ENCODE peak calls at places on chromosomes 5 and 9, in nine cellular contexts. One of them, this sample, is unnamed.

GRCh38 chr9:92659601-92660000 is 10.3 kb downstream of the IPPK start:
- DNase-seq in brain microvascular endothelial cell: no peak
- DNase-seq in B cell: no peak
- DNase-seq in body of pancreas: no peak
- DNase-seq in left ventricle myocardium inferior: no peak
- DNase-seq in GM10248: no peak
- DNase-seq in endodermal cell: no peak
- DNase-seq in foreskin keratinocyte: no peak
- DNase-seq in heart right ventricle: no peak
- DNase-seq in this sample: no peak

GRCh38 chr9:16869140-16869903 is 1.1 kb downstream of the BNC2 start:
- DNase-seq in brain microvascular endothelial cell: no peak
- DNase-seq in B cell: no peak
- DNase-seq in heart right ventricle: no peak
- DNase-seq in GM10248: no peak
- DNase-seq in body of pancreas: no peak
- DNase-seq in left ventricle myocardium inferior: no peak
- DNase-seq in foreskin keratinocyte: no peak
- DNase-seq in endodermal cell: peak
- DNase-seq in this sample: no peak

GRCh38 chr5:35698057-35698808 is 80.6 kb downstream of the SPEF2 start:
- DNase-seq in body of pancreas: no peak
- DNase-seq in brain microvascular endothelial cell: no peak
- DNase-seq in heart right ventricle: no peak
- DNase-seq in GM10248: no peak
- DNase-seq in B cell: no peak
- DNase-seq in left ventricle myocardium inferior: no peak
- DNase-seq in foreskin keratinocyte: no peak
- DNase-seq in endodermal cell: no peak
- DNase-seq in this sample: no peak

GRCh38 chr5:172172912-172173591 is 15.0 kb downstream of the STK10 start:
- DNase-seq in foreskin keratinocyte: no peak
- DNase-seq in heart right ventricle: peak
- DNase-seq in endodermal cell: no peak
- DNase-seq in body of pancreas: no peak
- DNase-seq in GM10248: no peak
- DNase-seq in left ventricle myocardium inferior: peak
- DNase-seq in B cell: peak
- DNase-seq in brain microvascular endothelial cell: no peak
- DNase-seq in this sample: no peak

GRCh38 chr5:37249820-37250175 is 622 bp upstream of the CPLANE1 start:
- DNase-seq in brain microvascular endothelial cell: no peak
- DNase-seq in B cell: no peak
- DNase-seq in left ventricle myocardium inferior: no peak
- DNase-seq in GM10248: no peak
- DNase-seq in heart right ventricle: no peak
- DNase-seq in endodermal cell: no peak
- DNase-seq in foreskin keratinocyte: no peak
- DNase-seq in body of pancreas: peak
- DNase-seq in this sample: no peak

GRCh38 chr5:159965031-159965837 is 43.7 kb upstream of the TTC1 start:
- DNase-seq in B cell: no peak
- DNase-seq in body of pancreas: peak
- DNase-seq in GM10248: peak
- DNase-seq in heart right ventricle: peak
- DNase-seq in brain microvascular endothelial cell: peak
- DNase-seq in left ventricle myocardium inferior: peak
- DNase-seq in endodermal cell: peak
- DNase-seq in foreskin keratinocyte: peak
- DNase-seq in this sample: peak

GRCh38 chr5:39775458-39776365 is 350.9 kb upstream of the DAB2 start:
- DNase-seq in endodermal cell: no peak
- DNase-seq in B cell: no peak
- DNase-seq in body of pancreas: no peak
- DNase-seq in heart right ventricle: no peak
- DNase-seq in foreskin keratinocyte: peak
- DNase-seq in left ventricle myocardium inferior: no peak
- DNase-seq in GM10248: no peak
- DNase-seq in brain microvascular endothelial cell: peak
- DNase-seq in this sample: peak

GRCh38 chr9:97853844-97854695 is 1.0 kb downstream of the FOXE1 start:
- DNase-seq in GM10248: no peak
- DNase-seq in heart right ventricle: no peak
- DNase-seq in body of pancreas: no peak
- DNase-seq in B cell: peak
- DNase-seq in endodermal cell: peak
- DNase-seq in foreskin keratinocyte: no peak
- DNase-seq in brain microvascular endothelial cell: no peak
- DNase-seq in left ventricle myocardium inferior: no peak
- DNase-seq in this sample: peak

GRCh38 chr5:56638768-56639238 is 176.5 kb upstream of the MAP3K1 start:
- DNase-seq in left ventricle myocardium inferior: no peak
- DNase-seq in heart right ventricle: no peak
- DNase-seq in GM10248: no peak
- DNase-seq in B cell: no peak
- DNase-seq in body of pancreas: no peak
- DNase-seq in brain microvascular endothelial cell: no peak
- DNase-seq in foreskin keratinocyte: peak
- DNase-seq in endodermal cell: no peak
- DNase-seq in this sample: peak

GRCh38 chr9:36134761-36135505 is 1.6 kb upstream of the GLIPR2 start:
- DNase-seq in heart right ventricle: no peak
- DNase-seq in brain microvascular endothelial cell: no peak
- DNase-seq in B cell: no peak
- DNase-seq in endodermal cell: peak
- DNase-seq in foreskin keratinocyte: no peak
- DNase-seq in GM10248: no peak
- DNase-seq in left ventricle myocardium inferior: no peak
- DNase-seq in body of pancreas: no peak
- DNase-seq in this sample: no peak

GRCh38 chr5:98518754-98519153 is 254.7 kb upstream of the RGMB start:
- DNase-seq in brain microvascular endothelial cell: no peak
- DNase-seq in B cell: no peak
- DNase-seq in GM10248: no peak
- DNase-seq in endodermal cell: no peak
- DNase-seq in left ventricle myocardium inferior: no peak
- DNase-seq in foreskin keratinocyte: no peak
- DNase-seq in heart right ventricle: no peak
- DNase-seq in body of pancreas: no peak
- DNase-seq in this sample: no peak

GRCh38 chr5:121108725-121109124 is 644.6 kb downstream of the PRR16 start:
- DNase-seq in heart right ventricle: no peak
- DNase-seq in body of pancreas: no peak
- DNase-seq in left ventricle myocardium inferior: no peak
- DNase-seq in B cell: no peak
- DNase-seq in GM10248: no peak
- DNase-seq in endodermal cell: peak
- DNase-seq in foreskin keratinocyte: no peak
- DNase-seq in brain microvascular endothelial cell: no peak
- DNase-seq in this sample: peak

GRCh38 chr9:81070689-81071088 is 618.7 kb downstream of the TLE1 start:
- DNase-seq in B cell: no peak
- DNase-seq in GM10248: no peak
- DNase-seq in left ventricle myocardium inferior: no peak
- DNase-seq in brain microvascular endothelial cell: no peak
- DNase-seq in heart right ventricle: no peak
- DNase-seq in foreskin keratinocyte: no peak
- DNase-seq in body of pancreas: no peak
- DNase-seq in endodermal cell: no peak
- DNase-seq in this sample: no peak

GRCh38 chr5:179974946-179975712 is 67.4 kb upstream of the TBC1D9B start:
- DNase-seq in foreskin keratinocyte: no peak
- DNase-seq in endodermal cell: peak
- DNase-seq in body of pancreas: peak
- DNase-seq in brain microvascular endothelial cell: no peak
- DNase-seq in heart right ventricle: peak
- DNase-seq in left ventricle myocardium inferior: no peak
- DNase-seq in B cell: peak
- DNase-seq in GM10248: peak
- DNase-seq in this sample: peak

DNA sequence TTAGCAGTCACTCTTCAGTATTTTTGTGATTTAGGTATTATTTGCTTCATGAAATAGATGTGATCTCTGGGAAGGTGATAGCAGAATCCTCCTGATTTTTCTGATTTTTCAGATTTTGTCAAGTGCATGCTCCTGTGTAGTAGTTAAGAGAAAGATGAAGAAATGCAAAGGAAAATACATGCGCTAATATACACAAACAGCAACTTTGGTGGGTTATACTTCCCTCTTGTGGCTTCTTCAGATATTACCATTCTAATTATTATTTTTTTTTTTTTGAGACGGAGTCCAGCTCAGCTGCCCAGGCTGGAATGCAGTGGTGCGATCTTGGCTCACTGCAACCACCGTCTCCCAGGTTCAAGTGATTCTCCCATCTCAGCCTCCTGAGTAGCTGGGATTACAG is 31.7 kb downstream of the LMNB1 start:
- DNase-seq in left ventricle myocardium inferior: no peak
- DNase-seq in body of pancreas: no peak
- DNase-seq in heart right ventricle: no peak
- DNase-seq in brain microvascular endothelial cell: peak
- DNase-seq in endodermal cell: no peak
- DNase-seq in GM10248: peak
- DNase-seq in foreskin keratinocyte: no peak
- DNase-seq in B cell: no peak
- DNase-seq in this sample: no peak
- TF ChIP-seq CTCF in left ventricle myocardium inferior: peak
- TF ChIP-seq CTCF in body of pancreas: peak
- TF ChIP-seq CTCF in heart right ventricle: peak
- TF ChIP-seq CTCF in brain microvascular endothelial cell: peak
- TF ChIP-seq CTCF in endodermal cell: peak
- TF ChIP-seq CTCF in GM10248: peak
- TF ChIP-seq CTCF in foreskin keratinocyte: peak
- TF ChIP-seq CTCF in B cell: peak
- TF ChIP-seq CTCF in this sample: peak

GRCh38 chr5:10145922-10146321 is 103.8 kb downstream of the ATPSCKMT start:
- DNase-seq in endodermal cell: no peak
- DNase-seq in foreskin keratinocyte: peak
- DNase-seq in GM10248: no peak
- DNase-seq in body of pancreas: no peak
- DNase-seq in brain microvascular endothelial cell: peak
- DNase-seq in heart right ventricle: no peak
- DNase-seq in left ventricle myocardium inferior: no peak
- DNase-seq in B cell: no peak
- DNase-seq in this sample: no peak
- TF ChIP-seq CTCF in endodermal cell: peak
- TF ChIP-seq CTCF in foreskin keratinocyte: peak
- TF ChIP-seq CTCF in GM10248: peak
- TF ChIP-seq CTCF in body of pancreas: no peak
- TF ChIP-seq CTCF in brain microvascular endothelial cell: peak
- TF ChIP-seq CTCF in heart right ventricle: no peak
- TF ChIP-seq CTCF in left ventricle myocardium inferior: peak
- TF ChIP-seq CTCF in B cell: no peak
- TF ChIP-seq CTCF in this sample: peak

DNA sequence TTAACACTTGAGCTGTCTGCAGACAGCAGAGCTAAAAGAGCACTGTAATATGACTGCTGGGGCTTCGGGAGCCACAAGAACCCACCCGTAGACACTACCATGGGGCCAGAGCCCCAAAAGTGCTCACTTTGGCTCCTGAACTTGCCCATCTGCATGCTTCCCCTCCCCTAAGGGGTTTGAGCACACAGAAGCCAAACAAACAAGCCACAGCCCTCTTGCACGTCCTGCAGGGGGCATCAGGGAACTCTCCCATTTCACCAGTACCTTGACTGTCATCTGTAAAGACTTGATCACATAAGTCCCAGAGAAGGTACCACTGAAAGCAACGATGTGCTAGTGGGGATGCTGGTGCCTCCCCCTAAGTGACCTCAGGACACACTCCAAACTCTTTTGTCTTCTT is 681.8 kb downstream of the SEMA5A start:
- DNase-seq in body of pancreas: no peak
- DNase-seq in heart right ventricle: no peak
- DNase-seq in brain microvascular endothelial cell: no peak
- DNase-seq in foreskin keratinocyte: no peak
- DNase-seq in GM10248: peak
- DNase-seq in endodermal cell: peak
- DNase-seq in B cell: no peak
- DNase-seq in left ventricle myocardium inferior: no peak
- DNase-seq in this sample: peak
- TF ChIP-seq CTCF in body of pancreas: no peak
- TF ChIP-seq CTCF in heart right ventricle: no peak
- TF ChIP-seq CTCF in brain microvascular endothelial cell: peak
- TF ChIP-seq CTCF in foreskin keratinocyte: peak
- TF ChIP-seq CTCF in GM10248: peak
- TF ChIP-seq CTCF in endodermal cell: peak
- TF ChIP-seq CTCF in B cell: no peak
- TF ChIP-seq CTCF in left ventricle myocardium inferior: no peak
- TF ChIP-seq CTCF in this sample: no peak

GRCh38 chr5:141149812-141150211 is at the start of gene PCDHB6:
- DNase-seq in brain microvascular endothelial cell: no peak
- DNase-seq in foreskin keratinocyte: no peak
- DNase-seq in body of pancreas: no peak
- DNase-seq in B cell: no peak
- DNase-seq in endodermal cell: peak
- DNase-seq in left ventricle myocardium inferior: no peak
- DNase-seq in heart right ventricle: no peak
- DNase-seq in GM10248: no peak
- DNase-seq in this sample: no peak
- TF ChIP-seq CTCF in brain microvascular endothelial cell: no peak
- TF ChIP-seq CTCF in foreskin keratinocyte: peak
- TF ChIP-seq CTCF in body of pancreas: no peak
- TF ChIP-seq CTCF in B cell: no peak
- TF ChIP-seq CTCF in endodermal cell: peak
- TF ChIP-seq CTCF in left ventricle myocardium inferior: no peak
- TF ChIP-seq CTCF in heart right ventricle: no peak
- TF ChIP-seq CTCF in GM10248: no peak
- TF ChIP-seq CTCF in this sample: no peak